ENCODE peak calls at places on chromosomes 16 and 17, in five cellular contexts. S is gastrocnemius medialis, V is Panc1, K is lower leg skin, Z is brain microvascular endothelial cell. J is an unnamed sample.

GRCh38 chr16:30910427-30911029 is 12.8 kb upstream of the FBXL19 start:
- DNase-seq in S (no peak), V (no peak), K (no peak), Z (no peak), J (no peak)

GRCh38 chr16:88282221-88283041 is 100.3 kb upstream of the ZNF469 start:
- DNase-seq in S (no peak), V (no peak), K (no peak), Z (peak), J (peak)

GRCh38 chr16:24036614-24037013 is 200.8 kb downstream of the PRKCB start:
- DNase-seq in S (no peak), V (peak), K (no peak), Z (peak), J (no peak)

GRCh38 chr16:70289229-70290098 is at the start of gene AARS1:
- DNase-seq in S (peak), V (peak), K (peak), Z (peak), J (peak)

GRCh38 chr17:19327039-19327776 is 35.3 kb downstream of the B9D1 start:
- DNase-seq in S (no peak), V (no peak), K (no peak), Z (peak), J (no peak)

GRCh38 chr16:29820730-29821662 is 734 bp downstream of the MVP start:
- DNase-seq in S (peak), V (no peak), K (no peak), Z (no peak), J (no peak)

GRCh38 chr17:46727572-46728348 is 90.7 kb downstream of the WNT3 start:
- DNase-seq in S (no peak), V (no peak), K (no peak), Z (peak), J (no peak)

GRCh38 chr16:3548445-3548844 is 28.8 kb downstream of the NLRC3 start:
- DNase-seq in S (no peak), V (no peak), K (no peak), Z (no peak), J (no peak)

GRCh38 chr17:80423536-80424225 is 8.7 kb downstream of the ENDOV start:
- DNase-seq in S (no peak), V (no peak), K (no peak), Z (no peak), J (no peak)

GRCh38 chr17:3615160-3615870 is 6.1 kb upstream of the TRPV1 start:
- DNase-seq in S (no peak), V (no peak), K (no peak), Z (no peak), J (no peak)

GRCh38 chr17:27975146-27976011 is 67.1 kb upstream of the NLK start:
- DNase-seq in S (no peak), V (no peak), K (no peak), Z (no peak), J (no peak)

GRCh38 chr16:11676799-11677198 is 8.5 kb downstream of the SNN start:
- DNase-seq in S (peak), V (no peak), K (no peak), Z (no peak), J (no peak)

GRCh38 chr16:3997231-3997841 is 116.8 kb upstream of the CREBBP start:
- DNase-seq in S (no peak), V (no peak), K (no peak), Z (no peak), J (no peak)

GRCh38 chr16:58753711-58754134 is 19.6 kb upstream of the GOT2 start:
- DNase-seq in S (peak), V (no peak), K (no peak), Z (no peak), J (peak)

GRCh38 chr17:75152523-75152922 is 1.8 kb downstream of the JPT1 start:
- DNase-seq in S (no peak), V (no peak), K (no peak), Z (no peak), J (no peak)

GRCh38 chr16:81629896-81630631 is 149.0 kb upstream of the PLCG2 start:
- DNase-seq in S (no peak), V (no peak), K (no peak), Z (no peak), J (no peak)

GRCh38 chr16:58411736-58412614 is 19.7 kb downstream of the GINS3 start:
- DNase-seq in S (no peak), V (no peak), K (no peak), Z (no peak), J (no peak)

GRCh38 chr16:68700120-68700519 is 37.0 kb upstream of the CDH1 start:
- DNase-seq in S (no peak), V (no peak), K (no peak), Z (no peak), J (no peak)

GRCh38 chr16:11949527-11949926 is 7.7 kb upstream of the NPIPB2 start:
- DNase-seq in S (no peak), V (peak), K (peak), Z (peak), J (no peak)

GRCh38 chr17:3914319-3914685 is 2.0 kb downstream of the P2RX1 start:
- DNase-seq in S (no peak), V (no peak), K (no peak), Z (no peak), J (no peak)

GRCh38 chr17:73140531-73140930 is 24.3 kb upstream of the SSTR2 start:
- DNase-seq in S (no peak), V (no peak), K (no peak), Z (no peak), J (no peak)

GRCh38 chr17:73145641-73146040 is 19.2 kb upstream of the SSTR2 start:
- DNase-seq in S (no peak), V (no peak), K (no peak), Z (no peak), J (no peak)

GRCh38 chr17:73139296-73139695 is 25.5 kb upstream of the SSTR2 start:
- DNase-seq in S (no peak), V (no peak), K (no peak), Z (no peak), J (no peak)

GRCh38 chr17:73141411-73141810 is 23.4 kb upstream of the SSTR2 start:
- DNase-seq in S (no peak), V (no peak), K (no peak), Z (no peak), J (no peak)

DNA sequence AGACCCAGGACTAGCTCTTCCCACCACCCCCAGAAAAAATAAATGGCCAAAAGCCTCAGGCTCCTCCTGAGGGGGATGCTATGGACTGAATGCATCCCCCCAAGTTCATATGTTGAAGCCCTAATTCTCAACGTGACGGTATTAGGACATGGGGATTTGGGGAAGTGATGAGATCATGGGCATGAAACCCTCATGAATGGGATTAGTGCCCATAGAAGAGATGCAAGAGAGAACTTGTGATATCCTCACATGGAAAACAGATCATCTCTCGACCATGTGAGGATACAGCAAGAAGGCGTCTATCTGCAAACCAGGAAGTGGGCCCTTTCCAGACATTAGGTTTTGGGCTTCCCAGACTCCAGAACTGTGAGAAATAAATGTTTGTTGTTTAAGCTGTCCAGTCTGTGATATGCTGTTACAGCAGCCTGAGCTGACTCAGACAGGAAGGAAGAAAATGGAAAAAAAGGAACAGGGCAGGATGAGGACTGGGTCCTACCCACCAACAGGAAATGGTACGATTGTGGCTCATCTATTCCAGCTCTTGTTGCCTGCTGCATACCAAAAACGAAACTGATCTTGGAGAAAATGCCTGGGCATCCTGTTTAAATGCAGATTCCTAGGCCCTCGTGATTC is 21.9 kb upstream of the SSTR2 start:
- DNase-seq in S (no peak), V (no peak), K (no peak), Z (peak), J (no peak)
- H3K4me3 ChIP-seq in S (no peak), V (no peak), K (no peak), Z (no peak), J (no peak)

GRCh38 chr17:61196302-61196704 is 203.3 kb upstream of the TBX2 start:
- DNase-seq in S (no peak), V (no peak), K (no peak), Z (peak), J (no peak)
- H3K4me3 ChIP-seq in S (no peak), V (no peak), K (no peak), Z (no peak), J (no peak)

DNA sequence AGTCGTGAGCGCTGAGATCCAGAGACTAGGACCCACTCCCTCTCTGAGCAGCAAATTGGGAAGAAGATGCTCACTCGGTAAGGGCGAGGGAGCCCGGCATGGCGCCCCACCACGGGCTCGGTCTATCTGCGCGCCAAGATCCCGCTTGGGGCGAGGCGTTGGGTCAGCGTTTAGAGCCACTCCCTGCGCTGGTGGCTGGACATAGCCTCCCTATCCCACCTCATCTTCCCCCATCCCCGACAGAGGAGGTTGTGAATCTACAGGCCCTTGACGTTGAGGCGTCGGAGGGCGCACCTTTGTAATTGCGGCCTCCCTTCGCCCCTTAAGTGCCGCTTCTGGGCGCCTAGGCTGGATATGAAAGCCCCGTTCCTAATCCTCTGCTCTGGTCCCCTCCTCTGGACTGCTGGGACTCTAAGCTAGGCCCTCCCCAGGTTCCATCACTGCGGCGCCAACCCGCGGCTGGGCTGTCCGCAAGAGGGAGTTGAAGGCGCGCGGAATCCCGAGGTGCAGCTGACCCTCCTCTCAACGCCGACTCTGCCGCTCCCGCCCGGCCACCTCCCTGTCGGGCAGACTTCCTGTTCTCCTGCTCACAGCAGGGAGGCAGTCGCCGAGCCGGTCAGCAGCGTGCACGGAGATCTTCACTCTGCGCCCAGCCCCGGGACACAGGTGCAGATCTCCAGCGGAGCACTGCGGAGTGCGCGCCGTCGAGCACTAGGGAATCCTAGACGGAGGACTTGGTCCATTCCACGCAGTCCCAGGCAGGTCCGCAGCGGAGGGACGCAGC is 16.1 kb upstream of the HOXB9 start:
- DNase-seq in S (no peak), V (no peak), K (no peak), Z (no peak), J (no peak)
- H3K4me3 ChIP-seq in S (no peak), V (no peak), K (no peak), Z (no peak), J (no peak)

GRCh38 chr17:48545539-48545938 is 630 bp upstream of the HOXB2 start:
- DNase-seq in S (no peak), V (no peak), K (no peak), Z (no peak), J (no peak)
- H3K4me3 ChIP-seq in S (no peak), V (peak), K (no peak), Z (no peak), J (peak)

DNA sequence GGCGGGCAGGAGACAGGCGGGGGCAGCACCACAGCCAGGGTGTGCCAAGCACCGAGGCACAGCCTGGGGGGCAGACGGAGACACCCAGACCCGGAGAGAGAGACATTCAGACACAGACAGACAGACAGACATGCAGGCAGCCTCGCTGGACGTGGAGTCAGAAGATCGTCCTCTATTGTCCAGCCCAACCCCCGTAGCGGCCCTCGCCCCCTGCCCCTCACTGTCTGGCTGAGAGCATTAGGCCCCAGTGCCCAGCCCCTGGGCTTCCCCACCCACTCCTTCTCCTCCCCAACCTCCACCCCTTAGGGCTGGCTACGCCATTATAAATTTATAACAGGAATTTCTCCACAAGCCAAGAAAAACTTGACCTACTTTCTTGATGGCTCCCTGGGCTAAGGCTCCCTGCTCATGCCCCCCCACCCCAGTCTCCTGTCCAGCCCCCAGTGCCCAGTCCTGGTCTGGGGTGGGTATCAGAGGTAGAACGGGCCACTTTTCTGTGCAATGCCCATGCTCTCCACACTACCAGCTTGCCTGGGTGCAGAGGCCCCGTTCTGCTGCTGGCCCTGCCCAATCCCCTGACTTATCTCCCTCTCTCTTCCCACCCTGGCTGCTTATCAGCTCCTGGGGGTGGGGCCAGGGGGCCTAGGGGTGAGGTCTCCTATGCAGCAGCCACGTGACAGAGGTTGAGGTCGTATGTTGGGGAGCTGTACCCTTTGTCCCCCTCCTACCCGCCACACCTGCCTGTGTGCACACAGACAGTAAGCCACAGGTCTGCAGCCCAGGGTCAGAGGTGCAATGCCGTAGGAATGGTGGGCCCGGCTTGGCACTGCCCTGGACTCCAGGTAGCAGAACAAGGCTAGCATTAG is 9.9 kb downstream of the THRA start:
- DNase-seq in S (no peak), V (no peak), K (no peak), Z (no peak), J (no peak)
- H3K4me3 ChIP-seq in S (peak), V (no peak), K (no peak), Z (no peak), J (peak)

GRCh38 chr17:45314761-45315549 is 1.9 kb downstream of the MAP3K14 start:
- DNase-seq in S (no peak), V (no peak), K (no peak), Z (no peak), J (no peak)
- H3K4me3 ChIP-seq in S (peak), V (peak), K (no peak), Z (peak), J (peak)

GRCh38 chr16:75250089-75250808 is 1.2 kb downstream of the BCAR1 start:
- DNase-seq in S (peak), V (no peak), K (no peak), Z (no peak), J (peak)
- H3K4me3 ChIP-seq in S (peak), V (peak), K (peak), Z (peak), J (peak)

GRCh38 chr17:58277726-58278595 is 2.8 kb downstream of the MPO start:
- DNase-seq in S (no peak), V (no peak), K (no peak), Z (no peak), J (no peak)

GRCh38 chr17:58273453-58274104 is 7.2 kb downstream of the MPO start:
- DNase-seq in S (no peak), V (no peak), K (no peak), Z (no peak), J (no peak)

GRCh38 chr17:58276423-58276822 is 4.3 kb downstream of the MPO start:
- DNase-seq in S (no peak), V (no peak), K (no peak), Z (no peak), J (no peak)

GRCh38 chr17:58277107-58277506 is 3.6 kb downstream of the MPO start:
- DNase-seq in S (no peak), V (no peak), K (no peak), Z (peak), J (no peak)

GRCh38 chr17:58275417-58275816 is 5.3 kb downstream of the MPO start:
- DNase-seq in S (no peak), V (no peak), K (no peak), Z (no peak), J (no peak)
- H3K4me3 ChIP-seq in S (no peak), V (no peak), K (no peak), Z (no peak), J (no peak)

J was measured in psoas muscle.